ENCODE peak calls at places on chromosomes 1 and 21, in five cellular contexts. U is endothelial cell; M is activated T-helper 1 cell treated with anti-CD3 and anti-CD28 coated beads, Interleukin-2, amount 50 U/mL, for 16 hours; V is esophagus squamous epithelium; J is A549. N is an unnamed sample.

GRCh38 chr21:15749045-15749867 is 19.5 kb downstream of the USP25 start:
- DNase-seq in U (no peak), M (no peak), V (no peak), J (no peak), N (no peak)

GRCh38 chr21:42156690-42157605 is 62.0 kb upstream of the ABCG1 start:
- DNase-seq in U (no peak), M (no peak), V (no peak), J (no peak), N (no peak)

GRCh38 chr1:185241127-185241526 is 75.9 kb downstream of the IVNS1ABP start:
- DNase-seq in U (no peak), M (no peak), V (no peak), J (no peak), N (no peak)

GRCh38 chr1:212797681-212798080 is 6.0 kb downstream of the TATDN3 start:
- DNase-seq in U (no peak), M (no peak), V (no peak), J (no peak), N (no peak)

GRCh38 chr21:39637197-39637970 is 24.6 kb downstream of the B3GALT5 start:
- DNase-seq in U (no peak), M (no peak), V (no peak), J (no peak), N (no peak)

GRCh38 chr1:81549588-81550127 is 251.1 kb upstream of the ADGRL2 start:
- DNase-seq in U (no peak), M (no peak), V (no peak), J (peak; percentile 8), N (no peak)

GRCh38 chr1:247421074-247421473 is 5.1 kb downstream of the NLRP3 start:
- DNase-seq in U (no peak), M (no peak), V (no peak), J (no peak), N (no peak)

GRCh38 chr21:32735524-32735923 is 7.7 kb upstream of the SYNJ1 start:
- DNase-seq in U (no peak), M (no peak), V (no peak), J (no peak), N (no peak)

GRCh38 chr1:47137925-47138615 is 829 bp downstream of the CYP4A22 start:
- DNase-seq in U (no peak), M (no peak), V (no peak), J (no peak), N (no peak)

GRCh38 chr1:45409243-45409642 is 69.0 kb upstream of the MUTYH start:
- DNase-seq in U (no peak), M (no peak), V (no peak), J (no peak), N (no peak)

GRCh38 chr1:234725177-234726132 is 115.5 kb upstream of the IRF2BP2 start:
- DNase-seq in U (peak; percentile 34), M (peak; percentile 35), V (no peak), J (no peak), N (no peak)

GRCh38 chr1:27350673-27351540 is 9.1 kb downstream of the SYTL1 start:
- DNase-seq in U (peak; percentile 56), M (no peak), V (no peak), J (no peak), N (no peak)

GRCh38 chr1:175197536-175197935 is 5.0 kb upstream of the KIAA0040 start:
- DNase-seq in U (no peak), M (no peak), V (no peak), J (no peak), N (no peak)

GRCh38 chr1:10646347-10646861 is 150.0 kb downstream of the CASZ1 start:
- DNase-seq in U (no peak), M (no peak), V (no peak), J (peak; percentile 31), N (no peak)

GRCh38 chr1:44630116-44630515 is 44.2 kb downstream of the TMEM53 start:
- DNase-seq in U (no peak), M (no peak), V (no peak), J (no peak), N (no peak)

GRCh38 chr1:89525169-89525855 is 683 bp downstream of the LRRC8B start:
- DNase-seq in U (peak; percentile 30), M (peak; percentile 9), V (no peak), J (peak; percentile 41), N (peak; percentile 65)

GRCh38 chr1:61343623-61344257 is 261.4 kb downstream of the NFIA start:
- DNase-seq in U (no peak), M (no peak), V (no peak), J (no peak), N (no peak)

GRCh38 chr1:112540395-112540794 is 31.6 kb downstream of the WNT2B start:
- DNase-seq in U (no peak), M (no peak), V (no peak), J (no peak), N (no peak)

GRCh38 chr21:18517905-18518566 is 114.5 kb upstream of the TMPRSS15 start:
- DNase-seq in U (no peak), M (no peak), V (no peak), J (no peak), N (no peak)

GRCh38 chr1:214303538-214303937 is 22.6 kb downstream of the SMYD2 start:
- DNase-seq in U (no peak), M (no peak), V (no peak), J (no peak), N (no peak)

GRCh38 chr1:232307299-232307698 is 322.6 kb downstream of the SIPA1L2 start:
- DNase-seq in U (no peak), M (no peak), V (no peak), J (no peak), N (no peak)

GRCh38 chr1:193355654-193356053 is 169.2 kb upstream of the B3GALT2 start:
- DNase-seq in U (no peak), M (no peak), V (no peak), J (no peak), N (no peak)

GRCh38 chr1:204480515-204480914 is 14.1 kb downstream of the PIK3C2B start:
- DNase-seq in U (no peak), M (no peak), V (no peak), J (no peak), N (peak; percentile 75)

GRCh38 chr1:246537887-246538286 is 28.2 kb downstream of the TFB2M start:
- DNase-seq in U (no peak), M (no peak), V (no peak), J (no peak), N (no peak)

GRCh38 chr1:151157067-151157531 is 650 bp downstream of the TNFAIP8L2 start:
- DNase-seq in U (no peak), M (peak; percentile 33), V (no peak), J (no peak), N (no peak)

GRCh38 chr1:154964359-154964758 is 2.8 kb upstream of the PYGO2 start:
- DNase-seq in U (no peak), M (no peak), V (no peak), J (no peak), N (no peak)

GRCh38 chr1:93171549-93172050 is 8.6 kb downstream of the TMED5 start:
- DNase-seq in U (no peak), M (no peak), V (no peak), J (no peak), N (no peak)

GRCh38 chr1:87706779-87707228 is 378.1 kb downstream of the LMO4 start:
- DNase-seq in U (no peak), M (no peak), V (no peak), J (no peak), N (no peak)

N was measured in GM13976.